ENCODE peak calls at places on chromosomes 6 and 20, in eight cellular contexts. P is AG20443, E is HCT116, W is pulmonary artery endothelial cell, A is neuronal stem cell, Q is GF-D8, K is endothelial cell, V is NB4. S is an unnamed sample.

GRCh38 chr20:11726021-11726420 is 191.7 kb upstream of the BTBD3 start:
- DNase-seq in P (no peak), E (no peak), W (no peak), A (no peak), Q (no peak), K (no peak), V (no peak), S (no peak)

GRCh38 chr6:113320653-113321052 is 536.5 kb upstream of the MARCKS start:
- DNase-seq in P (no peak), E (no peak), W (no peak), A (no peak), Q (no peak), K (no peak), V (no peak), S (no peak)

GRCh38 chr6:126682440-126682839 is 342.5 kb downstream of the CENPW start:
- DNase-seq in P (peak), E (no peak), W (no peak), A (no peak), Q (no peak), K (no peak), V (peak), S (no peak)

GRCh38 chr6:46437671-46438221 is 53.5 kb downstream of the RCAN2 start:
- DNase-seq in P (peak), E (no peak), W (no peak), A (no peak), Q (no peak), K (no peak), V (no peak), S (peak)

GRCh38 chr20:10611357-10611756 is 62.4 kb downstream of the JAG1 start:
- DNase-seq in P (peak), E (no peak), W (no peak), A (no peak), Q (no peak), K (peak), V (peak), S (peak)

GRCh38 chr20:23482138-23482537 is 8.8 kb upstream of the CST8 start:
- DNase-seq in P (no peak), E (no peak), W (no peak), A (no peak), Q (no peak), K (no peak), V (no peak), S (no peak)

GRCh38 chr20:57928181-57928967 is 218.6 kb upstream of the PMEPA1 start:
- DNase-seq in P (peak), E (no peak), W (no peak), A (no peak), Q (no peak), K (no peak), V (no peak), S (peak)

GRCh38 chr6:105601541-105602174 is 198.8 kb upstream of the PREP start:
- DNase-seq in P (peak), E (no peak), W (no peak), A (no peak), Q (no peak), K (no peak), V (peak), S (peak)

GRCh38 chr6:80605165-80605989 is 498.9 kb downstream of the BCKDHB start:
- DNase-seq in P (no peak), E (peak), W (no peak), A (peak), Q (no peak), K (peak), V (peak), S (peak)

GRCh38 chr6:91719414-91719813 is 1132.5 kb upstream of the MAP3K7 start:
- DNase-seq in P (no peak), E (no peak), W (no peak), A (no peak), Q (no peak), K (no peak), V (no peak), S (no peak)

GRCh38 chr6:33288942-33289783 is at the start of the genes PFDN6 and WDR46:
- DNase-seq in P (peak), E (peak), W (peak), A (peak), Q (peak), K (peak), V (peak), S (peak)